ENCODE peak calls at places on chromosomes 3 and 15, in six cellular contexts. One of them, this sample, is unnamed.

GRCh38 chr3:117349566-117349965 is 640.0 kb downstream of the TUSC7 start:
- DNase-seq in WTC11: no peak
- DNase-seq in GDM1: no peak
- DNase-seq in stimulated activated CD4-positive, alpha-beta T cell treated with anti-CD3 and anti-CD28 coated beads, Interleukin-1b, Interleukin-23, amount 100 ng/mL, for 4 hours: no peak
- DNase-seq in OCI-LY7: no peak
- DNase-seq in AG20443: no peak
- DNase-seq in this sample: no peak

GRCh38 chr3:171489348-171489747 is 29.1 kb upstream of the TNIK start:
- DNase-seq in OCI-LY7: no peak
- DNase-seq in stimulated activated CD4-positive, alpha-beta T cell treated with anti-CD3 and anti-CD28 coated beads, Interleukin-1b, Interleukin-23, amount 100 ng/mL, for 4 hours: no peak
- DNase-seq in AG20443: no peak
- DNase-seq in GDM1: no peak
- DNase-seq in WTC11: no peak
- DNase-seq in this sample: no peak

GRCh38 chr3:153029350-153029749 is 132.7 kb upstream of the RAP2B start:
- DNase-seq in GDM1: no peak
- DNase-seq in AG20443: no peak
- DNase-seq in stimulated activated CD4-positive, alpha-beta T cell treated with anti-CD3 and anti-CD28 coated beads, Interleukin-1b, Interleukin-23, amount 100 ng/mL, for 4 hours: no peak
- DNase-seq in OCI-LY7: no peak
- DNase-seq in WTC11: no peak
- DNase-seq in this sample: no peak

GRCh38 chr15:51286816-51287215 is 51.6 kb downstream of the CYP19A1 start:
- DNase-seq in OCI-LY7: no peak
- DNase-seq in stimulated activated CD4-positive, alpha-beta T cell treated with anti-CD3 and anti-CD28 coated beads, Interleukin-1b, Interleukin-23, amount 100 ng/mL, for 4 hours: no peak
- DNase-seq in AG20443: no peak
- DNase-seq in GDM1: no peak
- DNase-seq in WTC11: no peak
- DNase-seq in this sample: no peak

GRCh38 chr15:58440922-58441321 is 9.1 kb downstream of the LIPC start:
- DNase-seq in stimulated activated CD4-positive, alpha-beta T cell treated with anti-CD3 and anti-CD28 coated beads, Interleukin-1b, Interleukin-23, amount 100 ng/mL, for 4 hours: no peak
- DNase-seq in WTC11: peak
- DNase-seq in AG20443: no peak
- DNase-seq in OCI-LY7: no peak
- DNase-seq in GDM1: no peak
- DNase-seq in this sample: no peak

GRCh38 chr15:92809880-92810361 is 90.2 kb upstream of the CHD2 start:
- DNase-seq in WTC11: no peak
- DNase-seq in AG20443: peak
- DNase-seq in stimulated activated CD4-positive, alpha-beta T cell treated with anti-CD3 and anti-CD28 coated beads, Interleukin-1b, Interleukin-23, amount 100 ng/mL, for 4 hours: no peak
- DNase-seq in OCI-LY7: peak
- DNase-seq in GDM1: no peak
- DNase-seq in this sample: peak

GRCh38 chr3:36444909-36445308 is 64.6 kb downstream of the STAC start:
- DNase-seq in OCI-LY7: no peak
- DNase-seq in GDM1: no peak
- DNase-seq in AG20443: peak
- DNase-seq in WTC11: no peak
- DNase-seq in stimulated activated CD4-positive, alpha-beta T cell treated with anti-CD3 and anti-CD28 coated beads, Interleukin-1b, Interleukin-23, amount 100 ng/mL, for 4 hours: no peak
- DNase-seq in this sample: no peak

GRCh38 chr15:52485290-52485689 is 43.4 kb downstream of the MYO5A start:
- DNase-seq in GDM1: no peak
- DNase-seq in stimulated activated CD4-positive, alpha-beta T cell treated with anti-CD3 and anti-CD28 coated beads, Interleukin-1b, Interleukin-23, amount 100 ng/mL, for 4 hours: no peak
- DNase-seq in AG20443: no peak
- DNase-seq in WTC11: no peak
- DNase-seq in OCI-LY7: no peak
- DNase-seq in this sample: no peak

GRCh38 chr3:5022966-5023776 is 43.9 kb downstream of the BHLHE40 start:
- DNase-seq in AG20443: peak
- DNase-seq in WTC11: no peak
- DNase-seq in stimulated activated CD4-positive, alpha-beta T cell treated with anti-CD3 and anti-CD28 coated beads, Interleukin-1b, Interleukin-23, amount 100 ng/mL, for 4 hours: no peak
- DNase-seq in OCI-LY7: no peak
- DNase-seq in GDM1: no peak
- DNase-seq in this sample: no peak

GRCh38 chr3:97687734-97688133 is 76.8 kb upstream of the ARL6 start:
- DNase-seq in GDM1: no peak
- DNase-seq in AG20443: no peak
- DNase-seq in stimulated activated CD4-positive, alpha-beta T cell treated with anti-CD3 and anti-CD28 coated beads, Interleukin-1b, Interleukin-23, amount 100 ng/mL, for 4 hours: no peak
- DNase-seq in WTC11: peak
- DNase-seq in OCI-LY7: no peak
- DNase-seq in this sample: no peak

GRCh38 chr15:65327651-65328393 is 23.3 kb downstream of the RNU5B-1 start:
- DNase-seq in WTC11: no peak
- DNase-seq in GDM1: no peak
- DNase-seq in AG20443: no peak
- DNase-seq in stimulated activated CD4-positive, alpha-beta T cell treated with anti-CD3 and anti-CD28 coated beads, Interleukin-1b, Interleukin-23, amount 100 ng/mL, for 4 hours: no peak
- DNase-seq in OCI-LY7: peak
- DNase-seq in this sample: no peak

GRCh38 chr3:19931180-19931692 is 2.8 kb downstream of the EFHB start:
- DNase-seq in stimulated activated CD4-positive, alpha-beta T cell treated with anti-CD3 and anti-CD28 coated beads, Interleukin-1b, Interleukin-23, amount 100 ng/mL, for 4 hours: no peak
- DNase-seq in GDM1: peak
- DNase-seq in AG20443: no peak
- DNase-seq in WTC11: no peak
- DNase-seq in OCI-LY7: no peak
- DNase-seq in this sample: no peak

GRCh38 chr15:77577350-77577749 is 55.4 kb downstream of the LINGO1 start:
- DNase-seq in OCI-LY7: no peak
- DNase-seq in GDM1: no peak
- DNase-seq in WTC11: no peak
- DNase-seq in stimulated activated CD4-positive, alpha-beta T cell treated with anti-CD3 and anti-CD28 coated beads, Interleukin-1b, Interleukin-23, amount 100 ng/mL, for 4 hours: no peak
- DNase-seq in AG20443: no peak
- DNase-seq in this sample: no peak

GRCh38 chr15:76107169-76107568 is 47.4 kb downstream of the TMEM266 start:
- DNase-seq in WTC11: no peak
- DNase-seq in OCI-LY7: no peak
- DNase-seq in stimulated activated CD4-positive, alpha-beta T cell treated with anti-CD3 and anti-CD28 coated beads, Interleukin-1b, Interleukin-23, amount 100 ng/mL, for 4 hours: no peak
- DNase-seq in AG20443: no peak
- DNase-seq in GDM1: no peak
- DNase-seq in this sample: no peak

GRCh38 chr3:177590826-177591225 is 393.5 kb upstream of the TBL1XR1 start:
- DNase-seq in GDM1: no peak
- DNase-seq in AG20443: no peak
- DNase-seq in OCI-LY7: no peak
- DNase-seq in WTC11: no peak
- DNase-seq in stimulated activated CD4-positive, alpha-beta T cell treated with anti-CD3 and anti-CD28 coated beads, Interleukin-1b, Interleukin-23, amount 100 ng/mL, for 4 hours: no peak
- DNase-seq in this sample: no peak

GRCh38 chr3:182389041-182389815 is 404.1 kb upstream of the ATP11B start:
- DNase-seq in WTC11: no peak
- DNase-seq in OCI-LY7: no peak
- DNase-seq in AG20443: no peak
- DNase-seq in stimulated activated CD4-positive, alpha-beta T cell treated with anti-CD3 and anti-CD28 coated beads, Interleukin-1b, Interleukin-23, amount 100 ng/mL, for 4 hours: no peak
- DNase-seq in GDM1: no peak
- DNase-seq in this sample: no peak

GRCh38 chr3:96646596-96646995 is 167.8 kb upstream of the EPHA6 start:
- DNase-seq in GDM1: no peak
- DNase-seq in AG20443: no peak
- DNase-seq in OCI-LY7: no peak
- DNase-seq in stimulated activated CD4-positive, alpha-beta T cell treated with anti-CD3 and anti-CD28 coated beads, Interleukin-1b, Interleukin-23, amount 100 ng/mL, for 4 hours: no peak
- DNase-seq in WTC11: no peak
- DNase-seq in this sample: no peak

GRCh38 chr15:56165234-56165633 is 78.4 kb downstream of the RFX7 start:
- DNase-seq in GDM1: no peak
- DNase-seq in OCI-LY7: no peak
- DNase-seq in AG20443: no peak
- DNase-seq in stimulated activated CD4-positive, alpha-beta T cell treated with anti-CD3 and anti-CD28 coated beads, Interleukin-1b, Interleukin-23, amount 100 ng/mL, for 4 hours: no peak
- DNase-seq in WTC11: no peak
- DNase-seq in this sample: no peak

GRCh38 chr15:67196672-67197363 is 57.6 kb downstream of the AAGAB start:
- DNase-seq in WTC11: no peak
- DNase-seq in GDM1: no peak
- DNase-seq in OCI-LY7: no peak
- DNase-seq in AG20443: peak
- DNase-seq in stimulated activated CD4-positive, alpha-beta T cell treated with anti-CD3 and anti-CD28 coated beads, Interleukin-1b, Interleukin-23, amount 100 ng/mL, for 4 hours: no peak
- DNase-seq in this sample: no peak

GRCh38 chr3:112456147-112456546 is 43.1 kb downstream of the BTLA start:
- DNase-seq in GDM1: no peak
- DNase-seq in WTC11: no peak
- DNase-seq in OCI-LY7: no peak
- DNase-seq in stimulated activated CD4-positive, alpha-beta T cell treated with anti-CD3 and anti-CD28 coated beads, Interleukin-1b, Interleukin-23, amount 100 ng/mL, for 4 hours: no peak
- DNase-seq in AG20443: no peak
- DNase-seq in this sample: no peak

GRCh38 chr3:142117052-142117451 is 32.3 kb downstream of the TFDP2 start:
- DNase-seq in OCI-LY7: no peak
- DNase-seq in WTC11: no peak
- DNase-seq in AG20443: no peak
- DNase-seq in stimulated activated CD4-positive, alpha-beta T cell treated with anti-CD3 and anti-CD28 coated beads, Interleukin-1b, Interleukin-23, amount 100 ng/mL, for 4 hours: no peak
- DNase-seq in GDM1: no peak
- DNase-seq in this sample: no peak

GRCh38 chr3:2713923-2714322 is 396.3 kb downstream of the IL5RA start:
- DNase-seq in OCI-LY7: peak
- DNase-seq in WTC11: no peak
- DNase-seq in GDM1: no peak
- DNase-seq in stimulated activated CD4-positive, alpha-beta T cell treated with anti-CD3 and anti-CD28 coated beads, Interleukin-1b, Interleukin-23, amount 100 ng/mL, for 4 hours: no peak
- DNase-seq in AG20443: no peak
- DNase-seq in this sample: no peak

GRCh38 chr3:24608701-24609387 is 114.2 kb upstream of the THRB start:
- DNase-seq in AG20443: peak
- DNase-seq in GDM1: no peak
- DNase-seq in WTC11: no peak
- DNase-seq in OCI-LY7: no peak
- DNase-seq in stimulated activated CD4-positive, alpha-beta T cell treated with anti-CD3 and anti-CD28 coated beads, Interleukin-1b, Interleukin-23, amount 100 ng/mL, for 4 hours: no peak
- DNase-seq in this sample: no peak

GRCh38 chr3:100650651-100651611 is 41.5 kb downstream of the ADGRG7 start:
- DNase-seq in AG20443: peak
- DNase-seq in OCI-LY7: peak
- DNase-seq in WTC11: no peak
- DNase-seq in stimulated activated CD4-positive, alpha-beta T cell treated with anti-CD3 and anti-CD28 coated beads, Interleukin-1b, Interleukin-23, amount 100 ng/mL, for 4 hours: no peak
- DNase-seq in GDM1: peak
- DNase-seq in this sample: no peak

GRCh38 chr15:31300208-31300661 is 26.4 kb upstream of the KLF13 start:
- DNase-seq in OCI-LY7: no peak
- DNase-seq in WTC11: no peak
- DNase-seq in AG20443: no peak
- DNase-seq in GDM1: no peak
- DNase-seq in stimulated activated CD4-positive, alpha-beta T cell treated with anti-CD3 and anti-CD28 coated beads, Interleukin-1b, Interleukin-23, amount 100 ng/mL, for 4 hours: no peak
- DNase-seq in this sample: no peak

GRCh38 chr15:95565201-95565600 is 765.3 kb upstream of the NR2F2 start:
- DNase-seq in WTC11: no peak
- DNase-seq in OCI-LY7: no peak
- DNase-seq in stimulated activated CD4-positive, alpha-beta T cell treated with anti-CD3 and anti-CD28 coated beads, Interleukin-1b, Interleukin-23, amount 100 ng/mL, for 4 hours: no peak
- DNase-seq in AG20443: no peak
- DNase-seq in GDM1: no peak
- DNase-seq in this sample: no peak

GRCh38 chr3:127151992-127152391 is 40.9 kb upstream of the PRR23E start:
- DNase-seq in AG20443: no peak
- DNase-seq in stimulated activated CD4-positive, alpha-beta T cell treated with anti-CD3 and anti-CD28 coated beads, Interleukin-1b, Interleukin-23, amount 100 ng/mL, for 4 hours: no peak
- DNase-seq in GDM1: no peak
- DNase-seq in OCI-LY7: no peak
- DNase-seq in WTC11: no peak
- DNase-seq in this sample: no peak

GRCh38 chr15:57251941-57252340 is 124.4 kb upstream of the CGNL1 start:
- DNase-seq in WTC11: no peak
- DNase-seq in GDM1: no peak
- DNase-seq in stimulated activated CD4-positive, alpha-beta T cell treated with anti-CD3 and anti-CD28 coated beads, Interleukin-1b, Interleukin-23, amount 100 ng/mL, for 4 hours: no peak
- DNase-seq in OCI-LY7: no peak
- DNase-seq in AG20443: peak
- DNase-seq in this sample: no peak

GRCh38 chr3:134681527-134681910 is 30.7 kb upstream of the KY start:
- DNase-seq in OCI-LY7: no peak
- DNase-seq in stimulated activated CD4-positive, alpha-beta T cell treated with anti-CD3 and anti-CD28 coated beads, Interleukin-1b, Interleukin-23, amount 100 ng/mL, for 4 hours: no peak
- DNase-seq in WTC11: no peak
- DNase-seq in GDM1: no peak
- DNase-seq in AG20443: peak
- DNase-seq in this sample: no peak

GRCh38 chr15:90583471-90584252 is 53.9 kb downstream of the CRTC3 start:
- DNase-seq in stimulated activated CD4-positive, alpha-beta T cell treated with anti-CD3 and anti-CD28 coated beads, Interleukin-1b, Interleukin-23, amount 100 ng/mL, for 4 hours: no peak
- DNase-seq in GDM1: no peak
- DNase-seq in WTC11: peak
- DNase-seq in OCI-LY7: peak
- DNase-seq in AG20443: no peak
- DNase-seq in this sample: no peak

GRCh38 chr3:197880361-197881339 is 69.3 kb upstream of the RPL35A start:
- DNase-seq in OCI-LY7: no peak
- DNase-seq in stimulated activated CD4-positive, alpha-beta T cell treated with anti-CD3 and anti-CD28 coated beads, Interleukin-1b, Interleukin-23, amount 100 ng/mL, for 4 hours: no peak
- DNase-seq in GDM1: no peak
- DNase-seq in WTC11: no peak
- DNase-seq in AG20443: no peak
- DNase-seq in this sample: no peak

GRCh38 chr3:71083726-71084131 is 499.8 kb downstream of the FOXP1 start:
- DNase-seq in AG20443: no peak
- DNase-seq in WTC11: no peak
- DNase-seq in OCI-LY7: no peak
- DNase-seq in stimulated activated CD4-positive, alpha-beta T cell treated with anti-CD3 and anti-CD28 coated beads, Interleukin-1b, Interleukin-23, amount 100 ng/mL, for 4 hours: no peak
- DNase-seq in GDM1: no peak
- DNase-seq in this sample: no peak

GRCh38 chr3:172357850-172358754 is 90.2 kb downstream of the GHSR start:
- DNase-seq in stimulated activated CD4-positive, alpha-beta T cell treated with anti-CD3 and anti-CD28 coated beads, Interleukin-1b, Interleukin-23, amount 100 ng/mL, for 4 hours: no peak
- DNase-seq in WTC11: no peak
- DNase-seq in OCI-LY7: no peak
- DNase-seq in AG20443: peak
- DNase-seq in GDM1: no peak
- DNase-seq in this sample: no peak

GRCh38 chr3:81864273-81864672 is 102.8 kb upstream of the GBE1 start:
- DNase-seq in stimulated activated CD4-positive, alpha-beta T cell treated with anti-CD3 and anti-CD28 coated beads, Interleukin-1b, Interleukin-23, amount 100 ng/mL, for 4 hours: no peak
- DNase-seq in WTC11: peak
- DNase-seq in AG20443: no peak
- DNase-seq in OCI-LY7: no peak
- DNase-seq in GDM1: no peak
- DNase-seq in this sample: no peak

GRCh38 chr3:141262306-141262705 is 30.7 kb downstream of the PXYLP1 start:
- DNase-seq in stimulated activated CD4-positive, alpha-beta T cell treated with anti-CD3 and anti-CD28 coated beads, Interleukin-1b, Interleukin-23, amount 100 ng/mL, for 4 hours: no peak
- DNase-seq in OCI-LY7: no peak
- DNase-seq in GDM1: no peak
- DNase-seq in WTC11: no peak
- DNase-seq in AG20443: peak
- DNase-seq in this sample: no peak

GRCh38 chr3:141442914-141443313 is 43.9 kb upstream of the RASA2 start:
- DNase-seq in OCI-LY7: no peak
- DNase-seq in stimulated activated CD4-positive, alpha-beta T cell treated with anti-CD3 and anti-CD28 coated beads, Interleukin-1b, Interleukin-23, amount 100 ng/mL, for 4 hours: no peak
- DNase-seq in AG20443: no peak
- DNase-seq in WTC11: no peak
- DNase-seq in GDM1: no peak
- DNase-seq in this sample: no peak

GRCh38 chr15:55774113-55774970 is 31.4 kb upstream of the PRTG start:
- DNase-seq in stimulated activated CD4-positive, alpha-beta T cell treated with anti-CD3 and anti-CD28 coated beads, Interleukin-1b, Interleukin-23, amount 100 ng/mL, for 4 hours: no peak
- DNase-seq in WTC11: peak
- DNase-seq in OCI-LY7: peak
- DNase-seq in AG20443: peak
- DNase-seq in GDM1: no peak
- DNase-seq in this sample: peak

GRCh38 chr3:41688595-41689380 is 273.1 kb downstream of the ULK4 start:
- DNase-seq in GDM1: no peak
- DNase-seq in AG20443: peak
- DNase-seq in stimulated activated CD4-positive, alpha-beta T cell treated with anti-CD3 and anti-CD28 coated beads, Interleukin-1b, Interleukin-23, amount 100 ng/mL, for 4 hours: no peak
- DNase-seq in OCI-LY7: no peak
- DNase-seq in WTC11: no peak
- DNase-seq in this sample: no peak

GRCh38 chr3:481680-482079 is 285.1 kb downstream of the CHL1 start:
- DNase-seq in OCI-LY7: peak
- DNase-seq in WTC11: no peak
- DNase-seq in stimulated activated CD4-positive, alpha-beta T cell treated with anti-CD3 and anti-CD28 coated beads, Interleukin-1b, Interleukin-23, amount 100 ng/mL, for 4 hours: no peak
- DNase-seq in GDM1: no peak
- DNase-seq in AG20443: no peak
- DNase-seq in this sample: no peak